ENCODE peak calls at places on chromosomes 13 and 19, in eight cellular contexts. E, U, Z, L, P, A, W and H are unnamed samples.
A peak's percentile ranks its signal among the peaks of the same experiment; 100 is the strongest.

GRCh38 chr19:3321696-3322095 is 44.7 kb upstream of the NFIC start:
- DNase-seq in W (no peak), U (no peak), P (no peak), L (no peak), E (no peak), Z (no peak), A (no peak), H (no peak)

GRCh38 chr19:10936661-10937084 is 8.1 kb downstream of the TIMM29 start:
- DNase-seq in E (no peak), L (peak; percentile 28), U (peak; percentile 89), P (peak; percentile 86), W (peak; percentile 81), A (peak; percentile 96), Z (peak; percentile 67), H (peak; percentile 65)

GRCh38 chr19:33562636-33563035 is 41.0 kb upstream of the PEPD start:
- DNase-seq in E (no peak), U (no peak), L (no peak), W (no peak), Z (no peak), A (peak; percentile 29), P (no peak), H (no peak)

GRCh38 chr13:63209330-63210017 is 1793.8 kb upstream of the PCDH20 start:
- DNase-seq in Z (no peak), A (no peak), P (no peak), W (no peak), U (peak; percentile 28), L (no peak), E (no peak), H (no peak)

GRCh38 chr13:113084943-113085540 is 20.5 kb upstream of the F7 start:
- DNase-seq in E (no peak), U (no peak), Z (no peak), A (no peak), W (no peak), L (no peak), P (no peak), H (no peak)

GRCh38 chr13:106795847-106796246 is 227.9 kb upstream of the ARGLU1 start:
- DNase-seq in E (no peak), P (peak; percentile 20), U (peak; percentile 7), A (peak; percentile 22), W (no peak), L (no peak), Z (no peak), H (no peak)

GRCh38 chr19:4537953-4538600 is 1.8 kb downstream of the LRG1 start:
- DNase-seq in W (no peak), Z (no peak), L (no peak), P (no peak), U (no peak), E (no peak), A (peak; percentile 33), H (no peak)

GRCh38 chr13:108860418-108860817 is 231.0 kb downstream of the MYO16 start:
- DNase-seq in W (no peak), U (no peak), E (no peak), Z (no peak), P (no peak), A (no peak), L (no peak), H (no peak)

GRCh38 chr13:48028066-48028465 is 9.5 kb upstream of the NUDT15 start:
- DNase-seq in W (no peak), U (no peak), P (no peak), A (no peak), Z (no peak), L (no peak), E (no peak), H (no peak)

GRCh38 chr19:42125536-42125935 is 6.7 kb downstream of the POU2F2 start:
- DNase-seq in L (no peak), P (no peak), U (no peak), Z (no peak), A (no peak), E (no peak), W (no peak), H (no peak)

GRCh38 chr13:32426191-32426980 is 1.5 kb downstream of the N4BP2L1 start:
- DNase-seq in A (no peak), E (no peak), P (no peak), L (peak; percentile 30), W (peak; percentile 63), U (no peak), Z (no peak), H (no peak)

GRCh38 chr19:35501684-35502083 is 11.4 kb upstream of the KRTDAP start:
- DNase-seq in Z (no peak), L (no peak), U (peak; percentile 26), P (no peak), W (no peak), A (no peak), E (no peak), H (no peak)

GRCh38 chr19:23699521-23699860 is 12.5 kb upstream of the ZNF675 start:
- DNase-seq in W (no peak), A (no peak), P (no peak), E (no peak), Z (no peak), U (no peak), L (no peak), H (no peak)

GRCh38 chr19:45978156-45978555 is 4.5 kb upstream of the NOVA2 start:
- DNase-seq in P (no peak), A (no peak), L (no peak), E (no peak), W (no peak), U (no peak), Z (no peak), H (no peak)

GRCh38 chr19:2330632-2331284 is 2.3 kb downstream of the SPPL2B start:
- DNase-seq in P (no peak), Z (no peak), W (peak; percentile 20), U (no peak), L (no peak), A (no peak), E (no peak), H (peak; percentile 75)

GRCh38 chr13:97445504-97446187 is 11.7 kb downstream of the RAP2A start:
- DNase-seq in U (no peak), W (peak; percentile 94), L (no peak), Z (no peak), A (no peak), P (no peak), E (no peak), H (no peak)

GRCh38 chr13:114142640-114143490 is 10.4 kb upstream of the RASA3 start:
- DNase-seq in Z (no peak), A (no peak), E (no peak), W (peak; percentile 92), U (no peak), L (peak; percentile 68), P (no peak), H (peak; percentile 49)